ENCODE peak calls at places on chromosomes 3 and 15, in ten cellular contexts. I is lung; P is Peyer's patch; W is endothelial cell of umbilical vein; M is endothelial cell; K is pancreas; F is AG10803; X is progenitor cell of endocrine pancreas; Q is CD8-positive, alpha-beta T cell; J is RWPE2. C is an unnamed sample.
A peak's percentile ranks its signal among the peaks of the same experiment; 100 is the strongest.

GRCh38 chr15:37375529-37375928 is 275.2 kb upstream of the MEIS2 start:
- DNase-seq in K (no peak), J (no peak), M (no peak), X (no peak), P (no peak), F (no peak), W (no peak), Q (no peak), I (no peak), C (no peak)

GRCh38 chr15:40582726-40583246 is 11.3 kb upstream of the KNL1 start:
- DNase-seq in Q (no peak), I (peak; percentile 47), M (no peak), K (peak; percentile 42), F (peak; percentile 57), J (no peak), X (no peak), W (peak; percentile 10), P (peak; percentile 70), C (no peak)

GRCh38 chr3:51710631-51711351 is 3.9 kb downstream of the GRM2 start:
- DNase-seq in M (no peak), F (no peak), J (peak; percentile 34), X (no peak), P (peak; percentile 27), Q (no peak), K (peak; percentile 5), I (no peak), W (no peak), C (no peak)

GRCh38 chr3:114675104-114675503 is 381.3 kb downstream of the TIGIT start:
- DNase-seq in J (no peak), P (no peak), X (no peak), Q (no peak), K (no peak), M (no peak), W (no peak), F (peak; percentile 33), I (no peak), C (no peak)

GRCh38 chr3:128328546-128329458 is 137.9 kb downstream of the DNAJB8 start:
- DNase-seq in W (no peak), P (no peak), M (no peak), K (no peak), F (no peak), I (no peak), J (no peak), Q (no peak), X (no peak), C (no peak)

GRCh38 chr15:22956257-22956979 is 23.8 kb downstream of the CYFIP1 start:
- DNase-seq in K (no peak), W (peak; percentile 84), P (no peak), Q (no peak), I (no peak), F (no peak), M (no peak), X (no peak), J (no peak), C (no peak)

GRCh38 chr3:4759689-4760312 is 219.4 kb upstream of the BHLHE40 start:
- DNase-seq in Q (no peak), J (no peak), F (no peak), K (no peak), W (no peak), X (no peak), M (no peak), I (no peak), P (no peak), C (no peak)

GRCh38 chr15:52336530-52336929 is 40.9 kb upstream of the MYO5C start:
- DNase-seq in J (no peak), M (no peak), P (no peak), Q (no peak), X (no peak), F (no peak), I (no peak), K (peak; percentile 22), W (no peak), C (no peak)

GRCh38 chr15:63506537-63507035 is 2.2 kb downstream of the USP3 start:
- DNase-seq in J (no peak), I (no peak), P (no peak), Q (no peak), M (no peak), X (no peak), K (no peak), W (peak; percentile 42), F (peak; percentile 8), C (no peak)

GRCh38 chr15:63503739-63504246 is 600 bp upstream of the USP3 start:
- DNase-seq in X (peak; percentile 21), P (peak; percentile 92), J (peak; percentile 88), W (peak; percentile 85), K (peak; percentile 80), Q (peak; percentile 87), F (peak; percentile 80), I (peak; percentile 64), M (peak; percentile 34), C (peak; percentile 83)

GRCh38 chr15:63505842-63506222 is 1.4 kb downstream of the USP3 start:
- DNase-seq in F (peak; percentile 8), X (no peak), J (no peak), K (no peak), M (no peak), P (no peak), W (no peak), Q (no peak), I (no peak), C (no peak)

GRCh38 chr15:63504247-63504978 is at the start of gene USP3:
- DNase-seq in M (peak; percentile 96), X (peak; percentile 96), J (peak; percentile 94), P (peak; percentile 97), W (peak; percentile 96), I (peak; percentile 94), F (peak; percentile 96), K (peak; percentile 97), Q (peak; percentile 91), C (peak; percentile 93)

DNA sequence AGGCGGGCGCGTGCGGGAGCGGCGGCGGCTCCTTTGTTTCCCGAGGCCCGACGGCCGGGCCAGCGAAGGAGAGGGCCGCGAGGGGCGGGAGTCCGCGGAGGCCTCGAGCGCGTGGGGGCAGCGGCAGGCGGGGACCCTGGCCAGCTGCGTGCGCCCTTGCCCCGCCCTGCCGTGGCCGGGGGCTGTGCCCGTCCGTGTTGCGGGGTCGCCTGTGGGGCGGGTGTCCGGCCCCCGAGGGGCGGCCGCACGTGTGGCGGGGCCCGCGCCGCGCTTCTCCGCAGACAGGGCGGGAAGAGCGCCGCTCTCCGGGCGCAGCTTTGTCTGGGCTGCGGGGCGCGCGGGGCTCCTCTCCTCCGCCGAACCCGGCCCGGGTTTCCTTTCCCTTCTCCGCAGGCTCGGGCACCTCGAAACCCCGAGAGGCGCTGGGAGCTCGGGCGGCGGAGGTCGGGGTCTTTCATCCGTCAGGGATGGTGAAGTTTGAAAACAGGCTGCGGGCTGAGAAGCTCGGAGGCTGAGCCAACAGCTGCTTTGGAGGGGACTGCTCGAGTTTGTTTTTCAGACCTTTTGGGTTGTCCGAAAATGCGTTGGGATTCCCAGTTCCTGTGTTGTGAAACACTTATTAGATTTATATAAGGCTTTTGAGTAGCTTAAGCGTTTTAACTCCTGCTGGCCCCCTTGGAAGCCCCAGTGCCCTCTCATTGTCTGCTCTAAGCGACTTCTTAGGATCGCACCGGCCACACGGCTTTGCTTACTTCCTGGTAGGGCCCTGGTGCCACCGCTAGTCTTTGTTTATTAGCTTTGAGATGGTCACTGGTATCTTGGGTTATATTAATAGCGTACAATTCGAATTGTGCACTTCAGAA is 817 bp downstream of the USP3 start:
- DNase-seq in I (peak; percentile 60), F (peak; percentile 62), P (peak; percentile 90), Q (peak; percentile 50), J (no peak), W (peak; percentile 75), X (no peak), K (peak; percentile 64), M (peak; percentile 50), C (peak; percentile 50)
- TF ChIP-seq CTCF in I (no peak), F (peak; percentile 34), P (peak; percentile 55), Q (no peak), J (peak; percentile 22), W (no peak), X (peak; percentile 31), K (peak; percentile 16), M (no peak), C (no peak)

DNA sequence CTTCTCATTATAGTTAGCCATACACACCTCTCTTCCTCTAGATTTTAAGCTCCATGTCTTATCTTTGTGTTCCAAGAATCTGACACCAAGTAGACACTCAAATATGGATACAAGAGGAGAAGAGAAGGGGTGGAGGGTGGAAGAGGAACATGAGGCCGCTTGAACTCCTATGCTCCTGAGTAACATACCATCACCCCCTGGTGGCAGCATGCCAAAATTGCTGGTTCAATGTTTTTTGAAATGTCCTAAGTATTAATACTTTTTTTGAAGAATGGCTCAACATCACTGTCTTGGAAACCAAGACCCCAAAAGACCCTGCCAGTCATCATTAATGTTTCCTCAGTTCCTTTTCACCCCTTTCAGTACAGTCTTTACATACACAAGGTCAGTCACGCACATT is 71.8 kb upstream of the HACD2 start:
- DNase-seq in F (no peak), W (no peak), J (no peak), I (no peak), K (no peak), X (no peak), Q (no peak), M (no peak), P (no peak), C (no peak)
- TF ChIP-seq CTCF in F (no peak), W (no peak), J (no peak), I (no peak), K (no peak), X (peak; percentile 35), Q (no peak), M (peak; percentile 39), P (no peak), C (no peak)

GRCh38 chr3:192216067-192216466 is 511.3 kb downstream of the FGF12 start:
- DNase-seq in K (no peak), W (no peak), J (no peak), I (no peak), P (no peak), Q (no peak), X (no peak), F (no peak), M (no peak), C (no peak)

GRCh38 chr3:192207661-192208060 is 519.7 kb downstream of the FGF12 start:
- DNase-seq in M (no peak), J (no peak), W (no peak), Q (no peak), P (no peak), F (no peak), K (no peak), X (no peak), I (no peak), C (no peak)

GRCh38 chr3:192207239-192207638 is 520.1 kb downstream of the FGF12 start:
- DNase-seq in K (no peak), I (no peak), P (no peak), J (no peak), F (no peak), W (peak; percentile 6), Q (no peak), M (no peak), X (no peak), C (no peak)

GRCh38 chr3:192212979-192213378 is 514.4 kb downstream of the FGF12 start:
- DNase-seq in X (no peak), P (no peak), K (no peak), M (no peak), I (no peak), W (no peak), Q (no peak), J (no peak), F (no peak), C (no peak)

DNA sequence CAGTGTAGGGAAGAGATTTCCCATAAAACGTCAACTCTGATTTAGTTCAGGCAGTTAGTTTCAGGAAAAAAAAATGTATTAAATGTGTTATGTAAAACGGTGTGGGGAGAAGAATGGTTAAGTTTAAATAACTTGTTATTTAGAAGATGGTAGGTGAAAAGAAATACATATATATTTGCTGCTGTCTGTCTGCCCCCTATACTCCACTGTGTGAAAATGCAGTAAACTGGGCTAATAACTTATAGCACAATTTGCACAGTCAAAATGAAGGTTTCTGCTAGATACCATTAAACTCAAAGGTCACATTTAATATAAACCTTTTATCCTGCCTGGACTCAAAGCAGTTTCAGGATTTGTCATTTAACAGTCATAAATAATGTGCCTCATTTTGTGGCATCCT is 515.0 kb downstream of the FGF12 start:
- DNase-seq in P (no peak), W (no peak), I (no peak), X (no peak), F (no peak), M (no peak), K (no peak), Q (no peak), J (no peak), C (no peak)
- TF ChIP-seq CTCF in P (no peak), W (no peak), I (no peak), X (peak; percentile 30), F (no peak), M (peak; percentile 16), K (no peak), Q (no peak), J (peak; percentile 3), C (no peak)

GRCh38 chr3:189365609-189366564 is 194.1 kb downstream of the TPRG1 start:
- DNase-seq in F (peak; percentile 55), P (no peak), J (no peak), W (no peak), M (no peak), I (no peak), K (no peak), Q (no peak), X (no peak), C (no peak)
- TF ChIP-seq CTCF in F (peak; percentile 26), P (no peak), J (no peak), W (no peak), M (no peak), I (no peak), K (no peak), Q (no peak), X (no peak), C (no peak)

C was measured in natural killer cell.